ENCODE peak calls at places on chromosomes 7 and 10, in ten cellular contexts. K is PC-3, I is hepatocyte, Y is NCI-H1694 treated with DMSO at 0.1 percent for 48 hours, D is GM12865, W is prostate gland, F is ELR, G is GM13976, O is NCI-H524, X is lung microvascular endothelial cell. M is an unnamed sample.

GRCh38 chr7:149729983-149730801 is 43.2 kb downstream of the ZNF467 start:
- DNase-seq in K (no peak), I (no peak), Y (peak; percentile 92), D (no peak), W (no peak), F (no peak), G (no peak), O (no peak), X (no peak), M (no peak)

GRCh38 chr10:102644066-102644645 is at the start of gene TRIM8:
- DNase-seq in K (peak; percentile 33), I (peak; percentile 84), Y (no peak), D (peak; percentile 76), W (no peak), F (peak; percentile 61), G (peak; percentile 66), O (no peak), X (peak; percentile 60), M (peak; percentile 66)

GRCh38 chr7:149559711-149560110 is 62.1 kb upstream of the ZNF746 start:
- DNase-seq in K (peak; percentile 28), I (no peak), Y (no peak), D (no peak), W (no peak), F (peak; percentile 28), G (no peak), O (no peak), X (no peak), M (no peak)

GRCh38 chr7:110204527-110204926 is 886.4 kb upstream of the LRRN3 start:
- DNase-seq in K (peak; percentile 39), I (peak; percentile 32), Y (no peak), D (peak; percentile 2), W (no peak), F (peak; percentile 37), G (no peak), O (no peak), X (no peak), M (no peak)

GRCh38 chr7:151429555-151430331 is 10.2 kb downstream of the CRYGN start:
- DNase-seq in K (peak; percentile 9), I (no peak), Y (no peak), D (peak; percentile 80), W (no peak), F (no peak), G (peak; percentile 72), O (no peak), X (no peak), M (peak; percentile 97)

GRCh38 chr7:132348341-132348740 is 227.9 kb downstream of the PLXNA4 start:
- DNase-seq in K (no peak), I (no peak), Y (no peak), D (no peak), W (no peak), F (no peak), G (no peak), O (no peak), X (no peak), M (no peak)

GRCh38 chr7:48414005-48414732 is 242.9 kb downstream of the ABCA13 start:
- DNase-seq in K (no peak), I (no peak), Y (no peak), D (no peak), W (no peak), F (no peak), G (no peak), O (no peak), X (no peak), M (no peak)

GRCh38 chr10:44422631-44423030 is 37.7 kb upstream of the CXCL12 start:
- DNase-seq in K (no peak), I (no peak), Y (no peak), D (no peak), W (no peak), F (no peak), G (peak; percentile 2), O (no peak), X (no peak), M (no peak)

GRCh38 chr10:109880886-109881467 is 42.3 kb downstream of the XPNPEP1 start:
- DNase-seq in K (no peak), I (no peak), Y (no peak), D (peak; percentile 46), W (no peak), F (no peak), G (peak; percentile 24), O (no peak), X (no peak), M (no peak)

M was measured in MM.1S.